ENCODE peak calls at places on chromosomes 11 and 22, in ten cellular contexts. D, S, K, X, W, O, E, N, F and R are unnamed samples. For H3K9me3, the result is how much of the 10 kb centered on the place peaks cover.

GRCh38 chr11:78208257-78209165 is 19.8 kb downstream of the USP35 start:
- DNase-seq in O (peak), K (no peak), W (no peak), N (no peak), F (no peak), X (no peak), S (no peak), D (no peak), E (no peak), R (no peak)

GRCh38 chr11:31487848-31488247 is 21.6 kb downstream of the IMMP1L start:
- DNase-seq in F (no peak), W (no peak), E (no peak), D (no peak), K (no peak), X (no peak), N (no peak), O (no peak), S (no peak), R (no peak)

GRCh38 chr11:57700425-57700824 is 11.6 kb downstream of the MED19 start:
- DNase-seq in E (no peak), O (no peak), X (no peak), D (no peak), N (no peak), K (no peak), W (no peak), F (no peak), S (no peak), R (no peak)

GRCh38 chr11:34481307-34481706 is 32.3 kb downstream of the ELF5 start:
- DNase-seq in D (peak), E (no peak), W (no peak), F (no peak), X (no peak), N (no peak), S (no peak), O (no peak), K (no peak), R (no peak)

GRCh38 chr11:67404515-67405195 is 772 bp downstream of the TBC1D10C start:
- DNase-seq in S (no peak), N (no peak), K (peak), F (peak), E (no peak), O (no peak), W (peak), X (peak), D (no peak), R (no peak)

GRCh38 chr11:93054279-93054678 is 84.8 kb downstream of the MTNR1B start:
- DNase-seq in S (no peak), N (no peak), K (no peak), O (no peak), E (no peak), D (no peak), F (no peak), W (no peak), X (no peak), R (no peak)

GRCh38 chr22:32446321-32446720 is 17.9 kb downstream of the BPIFC start:
- DNase-seq in W (no peak), S (no peak), E (no peak), N (no peak), D (no peak), X (no peak), O (no peak), K (no peak), F (no peak), R (no peak)

GRCh38 chr11:84524422-84525051 is 1102.6 kb downstream of the DLG2 start:
- DNase-seq in O (no peak), E (no peak), S (peak), X (no peak), W (no peak), N (no peak), F (no peak), K (no peak), D (no peak), R (no peak)

GRCh38 chr11:107898270-107898669 is 30.0 kb upstream of the RAB39A start:
- DNase-seq in F (no peak), W (no peak), D (no peak), N (no peak), S (peak), E (no peak), O (no peak), K (no peak), X (no peak), R (no peak)

GRCh38 chr11:66465371-66466224 is 1.1 kb upstream of the PELI3 start:
- DNase-seq in F (no peak), O (no peak), D (no peak), W (no peak), S (no peak), X (no peak), K (no peak), E (no peak), N (no peak), R (no peak)

GRCh38 chr22:44403930-44404329 is 91.2 kb upstream of the SHISAL1 start:
- DNase-seq in W (no peak), D (peak), K (peak), O (peak), F (no peak), E (no peak), N (peak), X (no peak), S (no peak), R (no peak)

GRCh38 chr11:63793163-63793562 is 20.1 kb upstream of the SPINDOC start:
- DNase-seq in W (no peak), S (no peak), X (no peak), E (no peak), K (no peak), N (no peak), D (no peak), F (no peak), O (no peak), R (no peak)

GRCh38 chr11:8826145-8826786 is 84.7 kb upstream of the AKIP1 start:
- DNase-seq in W (no peak), N (no peak), X (no peak), K (no peak), O (no peak), D (peak), F (no peak), S (no peak), E (no peak), R (no peak)

GRCh38 chr22:37314315-37315046 is 32.2 kb downstream of the CYTH4 start:
- DNase-seq in X (peak), N (no peak), D (no peak), K (peak), W (peak), S (no peak), E (no peak), O (no peak), F (no peak), R (no peak)

GRCh38 chr11:69819541-69820070 is 390 bp upstream of the FGF3 start:
- DNase-seq in K (no peak), O (no peak), D (peak), N (no peak), F (no peak), E (no peak), X (no peak), S (no peak), W (no peak), R (no peak)

GRCh38 chr11:65672180-65672860 is 9.6 kb upstream of the RELA start:
- DNase-seq in O (no peak), S (no peak), N (no peak), K (no peak), D (no peak), E (no peak), X (no peak), F (no peak), W (no peak), R (no peak)

GRCh38 chr11:127006311-127006710 is 5.7 kb upstream of the KIRREL3 start:
- DNase-seq in N (no peak), D (no peak), W (no peak), E (no peak), X (no peak), O (no peak), K (no peak), S (no peak), F (no peak), R (no peak)

GRCh38 chr22:31826443-31826842 is 72.6 kb downstream of the DEPDC5 start:
- DNase-seq in X (no peak), W (no peak), E (no peak), O (no peak), D (no peak), F (no peak), K (no peak), N (no peak), S (no peak), R (no peak)

GRCh38 chr11:117933930-117934329 is 4.7 kb upstream of the TMPRSS13 start:
- DNase-seq in X (no peak), O (peak), N (no peak), D (peak), F (peak), W (no peak), K (no peak), S (no peak), E (no peak), R (no peak)

GRCh38 chr11:42249956-42250355 is 790.5 kb upstream of the LRRC4C start:
- DNase-seq in K (no peak), W (no peak), O (no peak), E (no peak), D (no peak), N (no peak), X (no peak), S (no peak), F (no peak), R (no peak)
- H3K9me3 ChIP-seq in K (under half), W (under half), O (under half), E (under half), D (under half), N (under half), X (under half), S (under half), F (under half), R (under half)

GRCh38 chr22:25475554-25476022 is 88.9 kb upstream of the GRK3 start:
- DNase-seq in F (no peak), W (no peak), E (no peak), O (no peak), S (no peak), K (no peak), D (no peak), N (no peak), X (no peak), R (no peak)
- H3K9me3 ChIP-seq in F (under half), W (under half), E (under half), O (under half), S (under half), K (under half), D (under half), N (under half), X (under half), R (under half)

DNA sequence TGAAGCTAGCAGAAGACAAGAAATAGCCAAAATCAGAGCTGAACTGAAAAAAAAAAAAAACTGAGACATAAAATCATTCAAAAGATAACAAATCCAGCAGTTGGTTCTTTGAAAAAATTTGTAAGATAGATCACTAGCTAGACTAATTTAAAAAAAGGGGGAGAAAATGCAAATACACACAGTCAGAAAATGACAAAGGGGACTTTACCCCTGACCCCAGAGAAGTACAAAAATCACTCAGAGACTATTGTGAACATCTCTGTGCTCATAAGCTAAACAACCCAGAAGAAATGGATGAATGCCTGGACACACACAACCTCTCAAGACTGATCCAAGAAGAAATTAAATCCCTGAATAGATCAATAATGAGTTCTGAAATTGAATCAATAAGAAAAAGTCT is 914.3 kb upstream of the API5 start:
- DNase-seq in D (no peak), W (no peak), E (no peak), N (no peak), K (no peak), O (no peak), S (no peak), X (no peak), F (no peak), R (no peak)
- H3K9me3 ChIP-seq in D (under half), W (under half), E (under half), N (under half), K (under half), O (under half), S (under half), X (under half), F (under half), R (under half)

GRCh38 chr11:110710520-110711381 is 1.5 kb downstream of the ARHGAP20 start:
- DNase-seq in W (no peak), E (no peak), S (no peak), O (peak), X (no peak), F (peak), D (peak), N (peak), K (peak), R (no peak)
- H3K9me3 ChIP-seq in W (under half), E (under half), S (under half), O (under half), X (under half), F (under half), D (under half), N (under half), K (under half), R (under half)

GRCh38 chr22:48515571-48516200 is 1312.0 kb downstream of the BRD1 start:
- DNase-seq in W (no peak), F (no peak), D (no peak), K (no peak), X (no peak), O (no peak), S (no peak), E (no peak), N (no peak), R (no peak)
- H3K9me3 ChIP-seq in W (under half), F (under half), D (under half), K (under half), X (under half), O (under half), S (under half), E (under half), N (under half), R (under half)

GRCh38 chr22:47589271-47590250 is 827.1 kb downstream of the TBC1D22A start:
- DNase-seq in F (no peak), D (peak), X (no peak), N (no peak), W (no peak), S (no peak), O (peak), K (no peak), E (no peak), R (no peak)
- H3K9me3 ChIP-seq in F (under half), D (under half), X (under half), N (under half), W (under half), S (under half), O (under half), K (under half), E (under half), R (under half)

GRCh38 chr22:48259991-48260670 is 1497.7 kb downstream of the TBC1D22A start:
- DNase-seq in E (no peak), D (no peak), N (no peak), W (no peak), F (no peak), K (no peak), O (no peak), X (no peak), S (no peak), R (no peak)

GRCh38 chr22:48263431-48263765 is 1500.9 kb downstream of the TBC1D22A start:
- DNase-seq in F (no peak), D (no peak), X (no peak), N (no peak), K (no peak), O (no peak), W (no peak), S (no peak), E (no peak), R (no peak)

GRCh38 chr22:48261048-48261621 is 1498.7 kb downstream of the TBC1D22A start:
- DNase-seq in W (no peak), O (no peak), D (no peak), N (no peak), K (no peak), F (no peak), S (no peak), E (no peak), X (no peak), R (no peak)

GRCh38 chr22:48262596-48263430 is 1500.4 kb downstream of the TBC1D22A start:
- DNase-seq in W (no peak), X (no peak), K (no peak), F (no peak), O (peak), E (no peak), D (peak), S (no peak), N (no peak), R (no peak)

GRCh38 chr22:48261706-48262105 is 1499.3 kb downstream of the TBC1D22A start:
- DNase-seq in D (peak), S (peak), X (no peak), W (no peak), O (peak), K (no peak), F (no peak), E (no peak), N (no peak), R (no peak)
- H3K9me3 ChIP-seq in D (under half), S (under half), X (under half), W (under half), O (under half), K (under half), F (under half), E (under half), N (under half), R (under half)

GRCh38 chr22:24428751-24429410 is 1.5 kb downstream of the ADORA2A start:
- DNase-seq in K (peak), S (no peak), W (no peak), F (peak), D (no peak), N (peak), E (no peak), O (no peak), X (no peak), R (no peak)

GRCh38 chr22:24427500-24428164 is at the start of gene ADORA2A:
- DNase-seq in O (no peak), S (no peak), E (no peak), F (peak), D (no peak), N (peak), X (peak), W (peak), K (peak), R (peak)

GRCh38 chr22:24424901-24425775 is 2.3 kb upstream of the ADORA2A start:
- DNase-seq in F (no peak), S (no peak), N (peak), D (no peak), E (no peak), X (no peak), O (no peak), W (no peak), K (peak), R (no peak)

GRCh38 chr22:24426436-24426835 is 963 bp upstream of the ADORA2A start:
- DNase-seq in D (no peak), O (no peak), E (no peak), N (no peak), F (no peak), W (no peak), S (no peak), K (peak), X (no peak), R (no peak)

GRCh38 chr22:24426859-24427499 is 420 bp upstream of the ADORA2A start:
- DNase-seq in X (no peak), D (no peak), E (no peak), K (peak), F (no peak), N (peak), W (no peak), S (no peak), O (no peak), R (no peak)
- H3K9me3 ChIP-seq in X (under half), D (under half), E (under half), K (under half), F (under half), N (under half), W (under half), S (under half), O (under half), R (under half)

GRCh38 chr11:100602716-100603115 is 84.4 kb upstream of the ARHGAP42 start:
- DNase-seq in K (no peak), N (no peak), E (no peak), O (no peak), W (no peak), F (no peak), S (no peak), X (no peak), D (no peak), R (no peak)
- H3K9me3 ChIP-seq in K (under half), N (under half), E (under half), O (under half), W (under half), F (under half), S (under half), X (under half), D (under half), R (under half)